ENCODE peak calls at places on chromosome 3, in ten cellular contexts. K is H7; B is ELR; X is fibroblast of villous mesenchyme; M is mucosa of gallbladder; P is CD4-positive, alpha-beta memory T cell; R is NCI-H2081; H is EL; A is NCI-H524; L is AG10803. Z is an unnamed sample.

GRCh38 chr3:49668861-49669260 is 5.3 kb upstream of the APEH start:
- DNase-seq in K (no peak), B (peak), X (no peak), M (no peak), P (no peak), R (no peak), H (peak), A (no peak), L (peak), Z (no peak)

GRCh38 chr3:152413244-152413643 is 144.5 kb downstream of the MBNL1 start:
- DNase-seq in K (no peak), B (no peak), X (no peak), M (no peak), P (no peak), R (no peak), H (no peak), A (no peak), L (no peak), Z (no peak)

GRCh38 chr3:171977860-171978259 is 61.5 kb upstream of the FNDC3B start:
- DNase-seq in K (no peak), B (no peak), X (no peak), M (no peak), P (no peak), R (no peak), H (no peak), A (no peak), L (no peak), Z (no peak)

GRCh38 chr3:114879059-114880031 is 267.7 kb downstream of the ZBTB20 start:
- DNase-seq in K (no peak), B (peak), X (peak), M (no peak), P (no peak), R (peak), H (peak), A (no peak), L (peak), Z (peak)

GRCh38 chr3:188712257-188712924 is 459.4 kb upstream of the TPRG1 start:
- DNase-seq in K (no peak), B (peak), X (peak), M (peak), P (no peak), R (no peak), H (peak), A (no peak), L (peak), Z (no peak)

GRCh38 chr3:195905970-195906864 is 2.1 kb downstream of the TNK2 start:
- DNase-seq in K (no peak), B (peak), X (peak), M (no peak), P (no peak), R (peak), H (peak), A (no peak), L (peak), Z (peak)

GRCh38 chr3:112097378-112097777 is 11.2 kb downstream of the C3orf52 start:
- DNase-seq in K (no peak), B (peak), X (peak), M (peak), P (no peak), R (peak), H (peak), A (no peak), L (peak), Z (peak)

GRCh38 chr3:165946360-165946759 is 109.1 kb upstream of the BCHE start:
- DNase-seq in K (no peak), B (no peak), X (no peak), M (no peak), P (no peak), R (no peak), H (no peak), A (no peak), L (no peak), Z (no peak)

GRCh38 chr3:37054370-37054769 is 61.1 kb downstream of the MLH1 start:
- DNase-seq in K (no peak), B (peak), X (peak), M (no peak), P (no peak), R (no peak), H (peak), A (no peak), L (peak), Z (no peak)

GRCh38 chr3:50427255-50427654 is 67.9 kb upstream of the TMEM115 start:
- DNase-seq in K (no peak), B (no peak), X (no peak), M (no peak), P (no peak), R (no peak), H (no peak), A (no peak), L (no peak), Z (peak)

GRCh38 chr3:132083159-132083558 is 48.3 kb upstream of the CPNE4 start:
- DNase-seq in K (no peak), B (no peak), X (no peak), M (no peak), P (no peak), R (no peak), H (no peak), A (no peak), L (no peak), Z (no peak)

GRCh38 chr3:5021571-5022092 is 42.4 kb downstream of the BHLHE40 start:
- DNase-seq in K (no peak), B (peak), X (no peak), M (no peak), P (no peak), R (no peak), H (peak), A (no peak), L (peak), Z (no peak)

GRCh38 chr3:129599073-129599472 is 7.4 kb downstream of the PLXND1 start:
- DNase-seq in K (no peak), B (no peak), X (peak), M (no peak), P (no peak), R (no peak), H (no peak), A (no peak), L (no peak), Z (no peak)

GRCh38 chr3:71127463-71128243 is 455.9 kb downstream of the FOXP1 start:
- DNase-seq in K (no peak), B (no peak), X (peak), M (no peak), P (peak), R (no peak), H (no peak), A (no peak), L (peak), Z (no peak)

GRCh38 chr3:47669026-47669749 is 90.5 kb upstream of the CSPG5 start:
- DNase-seq in K (no peak), B (peak), X (peak), M (no peak), P (no peak), R (no peak), H (peak), A (no peak), L (no peak), Z (no peak)

GRCh38 chr3:54988302-54989022 is 60.6 kb upstream of the LRTM1 start:
- DNase-seq in K (no peak), B (peak), X (peak), M (peak), P (no peak), R (no peak), H (peak), A (no peak), L (peak), Z (no peak)

GRCh38 chr3:53235545-53235944 is 20.3 kb downstream of the TKT start:
- DNase-seq in K (no peak), B (no peak), X (no peak), M (no peak), P (no peak), R (no peak), H (no peak), A (no peak), L (no peak), Z (no peak)

GRCh38 chr3:126835472-126836219 is 131.6 kb downstream of the CHCHD6 start:
- DNase-seq in K (no peak), B (peak), X (peak), M (no peak), P (no peak), R (peak), H (peak), A (no peak), L (peak), Z (no peak)

GRCh38 chr3:85821130-85821756 is 862.5 kb downstream of the CADM2 start:
- DNase-seq in K (peak), B (no peak), X (no peak), M (peak), P (no peak), R (peak), H (no peak), A (peak), L (no peak), Z (peak)

GRCh38 chr3:150830094-150830681 is 67.2 kb upstream of the SIAH2 start:
- DNase-seq in K (peak), B (peak), X (no peak), M (no peak), P (no peak), R (no peak), H (no peak), A (peak), L (no peak), Z (no peak)

GRCh38 chr3:100971776-100972175 is 21.4 kb downstream of the ABI3BP start:
- DNase-seq in K (no peak), B (no peak), X (no peak), M (no peak), P (no peak), R (peak), H (no peak), A (no peak), L (peak), Z (no peak)

GRCh38 chr3:170485696-170486095 is 67.0 kb downstream of the CLDN11 start:
- DNase-seq in K (no peak), B (no peak), X (no peak), M (no peak), P (no peak), R (no peak), H (no peak), A (no peak), L (no peak), Z (no peak)

GRCh38 chr3:193701896-193702644 is 109.1 kb downstream of the OPA1 start:
- DNase-seq in K (no peak), B (no peak), X (no peak), M (no peak), P (no peak), R (no peak), H (no peak), A (no peak), L (peak), Z (no peak)

GRCh38 chr3:43866529-43867353 is 176.0 kb downstream of the ABHD5 start:
- DNase-seq in K (no peak), B (peak), X (no peak), M (no peak), P (no peak), R (no peak), H (peak), A (no peak), L (peak), Z (no peak)

GRCh38 chr3:16130066-16130465 is 44.4 kb upstream of the GALNT15 start:
- DNase-seq in K (no peak), B (peak), X (peak), M (no peak), P (no peak), R (no peak), H (peak), A (no peak), L (peak), Z (no peak)

GRCh38 chr3:63973406-63973805 is 49.9 kb downstream of the PSMD6 start:
- DNase-seq in K (no peak), B (no peak), X (no peak), M (no peak), P (no peak), R (no peak), H (no peak), A (no peak), L (no peak), Z (no peak)

GRCh38 chr3:159266779-159267178 is 464.9 kb downstream of the MFSD1 start:
- DNase-seq in K (peak), B (peak), X (no peak), M (no peak), P (no peak), R (peak), H (peak), A (peak), L (peak), Z (peak)

GRCh38 chr3:177574232-177574856 is 377.1 kb upstream of the TBL1XR1 start:
- DNase-seq in K (peak), B (no peak), X (peak), M (peak), P (no peak), R (peak), H (no peak), A (no peak), L (peak), Z (no peak)

GRCh38 chr3:5542472-5542871 is 355.0 kb downstream of the EDEM1 start:
- DNase-seq in K (no peak), B (no peak), X (no peak), M (no peak), P (no peak), R (no peak), H (no peak), A (no peak), L (no peak), Z (no peak)

GRCh38 chr3:160020057-160020711 is 31.5 kb downstream of the IL12A start:
- DNase-seq in K (no peak), B (no peak), X (no peak), M (no peak), P (no peak), R (no peak), H (no peak), A (no peak), L (no peak), Z (no peak)

GRCh38 chr3:115211810-115212492 is 64.9 kb upstream of the ZBTB20 start:
- DNase-seq in K (no peak), B (no peak), X (no peak), M (no peak), P (no peak), R (no peak), H (no peak), A (no peak), L (no peak), Z (no peak)

GRCh38 chr3:83065861-83066260 is 1304.4 kb upstream of the GBE1 start:
- DNase-seq in K (no peak), B (no peak), X (peak), M (no peak), P (no peak), R (no peak), H (no peak), A (no peak), L (no peak), Z (no peak)

Z was measured in NCI-H1092 treated with DMSO at 0.1 percent for 48 hours.